ENCODE peak calls at places on chromosome 13, in six cellular contexts. P is T-cell; M is AG04449; H is stimulated activated CD4-positive, alpha-beta T cell treated with anti-CD3 and anti-CD28 coated beads, Interleukin-15, amount 100 ng/mL, for 1 hour; I is A549; B is GM03348. D is an unnamed sample.

GRCh38 chr13:99211421-99212035 is 10.9 kb downstream of the UBAC2 start:
- DNase-seq in P (no peak), M (no peak), B (no peak), I (no peak), H (no peak), D (no peak)

GRCh38 chr13:68368922-68369321 is 1138.8 kb upstream of the PCDH9 start:
- DNase-seq in H (no peak), M (no peak), P (no peak), I (no peak), B (no peak), D (no peak)

GRCh38 chr13:112885782-112886268 is 83.2 kb upstream of the MCF2L start:
- DNase-seq in M (no peak), P (no peak), I (peak), H (no peak), B (peak), D (no peak)

GRCh38 chr13:67069117-67069767 is 160.9 kb downstream of the PCDH9 start:
- DNase-seq in I (peak), B (no peak), M (no peak), P (no peak), H (no peak), D (no peak)

GRCh38 chr13:98983182-98983581 is 5.3 kb upstream of the DOCK9 start:
- DNase-seq in B (no peak), M (no peak), P (no peak), I (no peak), H (no peak), D (no peak)

GRCh38 chr13:94660695-94661324 is 51.5 kb downstream of the SOX21 start:
- DNase-seq in P (no peak), H (no peak), B (peak), I (peak), M (no peak), D (no peak)

GRCh38 chr13:46380242-46380641 is 6.8 kb downstream of the RUBCNL start:
- DNase-seq in M (no peak), I (no peak), B (no peak), H (no peak), P (no peak), D (no peak)

GRCh38 chr13:78589206-78589605 is 14.1 kb downstream of the POU4F1 start:
- DNase-seq in H (no peak), P (no peak), M (no peak), I (no peak), B (no peak), D (no peak)

GRCh38 chr13:113846639-113847318 is 17.1 kb downstream of the GAS6 start:
- DNase-seq in M (no peak), I (no peak), P (no peak), H (no peak), B (no peak), D (no peak)